ENCODE peak calls at places on chromosomes 3 and 15, in four cellular contexts. C, N, V and J are unnamed samples.
A peak's percentile ranks its signal among the peaks of the same experiment; 100 is the strongest.

GRCh38 chr3:137763594-137763938 is 549 bp upstream of the SOX14 start:
- DNase-seq in V (no peak), C (no peak), N (no peak), J (no peak)

GRCh38 chr15:82132742-82133141 is 86.9 kb upstream of the MEX3B start:
- DNase-seq in N (no peak), C (no peak), V (no peak), J (no peak)

GRCh38 chr15:78396976-78397375 is 41.0 kb upstream of the IREB2 start:
- DNase-seq in C (no peak), N (peak; percentile 91), V (no peak), J (no peak)

GRCh38 chr15:96494530-96494929 is 164.0 kb downstream of the NR2F2 start:
- DNase-seq in V (no peak), N (no peak), C (no peak), J (no peak)

GRCh38 chr3:89446593-89446992 is 339.2 kb downstream of the EPHA3 start:
- DNase-seq in N (no peak), V (no peak), C (no peak), J (no peak)

GRCh38 chr3:129504471-129505100 is 23.9 kb upstream of the RHO start:
- DNase-seq in N (no peak), C (no peak), V (no peak), J (no peak)

GRCh38 chr15:70376929-70377691 is 279.4 kb upstream of the TLE3 start:
- DNase-seq in V (peak; percentile 64), C (no peak), N (no peak), J (no peak)

GRCh38 chr15:57306944-57307411 is 69.3 kb upstream of the CGNL1 start:
- DNase-seq in C (no peak), N (no peak), V (no peak), J (no peak)

GRCh38 chr3:134308350-134308891 is 57.8 kb upstream of the RYK start:
- DNase-seq in N (peak; percentile 92), V (peak; percentile 78), C (peak; percentile 49), J (peak; percentile 54)

GRCh38 chr3:132605374-132605792 is 8.3 kb downstream of the ACKR4 start:
- DNase-seq in C (no peak), N (no peak), V (no peak), J (no peak)

GRCh38 chr3:143309622-143310190 is 190.1 kb downstream of the CHST2 start:
- DNase-seq in N (no peak), C (no peak), V (peak; percentile 26), J (no peak)

GRCh38 chr15:35293353-35294130 is 208.4 kb upstream of the NANOGP8 start:
- DNase-seq in V (no peak), C (no peak), N (no peak), J (no peak)

GRCh38 chr3:46915297-46915822 is 37.8 kb downstream of the PTH1R start:
- DNase-seq in V (no peak), N (peak; percentile 21), C (no peak), J (no peak)

GRCh38 chr3:149898771-149899170 is 71.9 kb downstream of the PFN2 start:
- DNase-seq in N (no peak), V (peak; percentile 17), C (no peak), J (no peak)

GRCh38 chr3:82031576-82031975 is 270.1 kb upstream of the GBE1 start:
- DNase-seq in V (no peak), N (no peak), C (no peak), J (no peak)

GRCh38 chr3:126186749-126187148 is 6.4 kb upstream of the ALDH1L1 start:
- DNase-seq in C (no peak), N (no peak), V (no peak), J (no peak)
- H3K9me3 ChIP-seq in C (no peaks in the 10 kb centered on the region), N (no peaks in the 10 kb centered on the region), V (no peaks in the 10 kb centered on the region), J (no peaks in the 10 kb centered on the region)

DNA sequence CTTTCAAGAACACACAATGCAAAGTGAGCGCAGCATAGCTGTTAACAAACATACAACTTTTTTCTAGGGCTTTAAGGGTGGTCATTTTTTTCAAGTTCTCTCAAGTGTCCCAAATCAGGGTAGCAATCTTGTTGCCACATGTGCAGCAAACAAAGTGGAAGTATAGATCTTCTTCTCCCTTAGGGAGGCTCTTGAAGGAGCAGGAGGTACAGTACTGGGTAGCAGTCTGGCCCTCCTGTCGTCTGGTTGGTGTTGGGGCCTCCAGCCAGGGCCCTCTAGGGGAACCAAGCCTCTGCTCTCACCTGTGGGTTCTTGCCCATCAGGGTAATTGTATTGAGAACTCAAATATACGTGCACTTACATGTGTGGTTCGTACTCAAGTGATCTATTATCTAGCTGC is 25.8 kb downstream of the MKRN2 start:
- DNase-seq in C (no peak), V (no peak), N (no peak), J (no peak)
- H3K9me3 ChIP-seq in C (no peaks in the 10 kb centered on the region), V (no peaks in the 10 kb centered on the region), N (no peaks in the 10 kb centered on the region), J (no peaks in the 10 kb centered on the region)

GRCh38 chr15:25233766-25234350 is 205.0 kb downstream of the UBE3A start:
- DNase-seq in V (no peak), N (peak; percentile 59), C (no peak), J (no peak)

GRCh38 chr15:25236861-25237155 is 202.0 kb downstream of the UBE3A start:
- DNase-seq in C (no peak), N (peak; percentile 9), V (no peak), J (no peak)

GRCh38 chr15:25234831-25235230 is 204.0 kb downstream of the UBE3A start:
- DNase-seq in C (no peak), V (no peak), N (peak; percentile 39), J (no peak)

GRCh38 chr15:25236143-25236860 is 202.5 kb downstream of the UBE3A start:
- DNase-seq in V (no peak), N (peak; percentile 16), C (no peak), J (no peak)

GRCh38 chr15:25235391-25235790 is 203.4 kb downstream of the UBE3A start:
- DNase-seq in V (no peak), C (no peak), N (peak; percentile 50), J (no peak)
- H3K9me3 ChIP-seq in V (no peaks in the 10 kb centered on the region), C (no peaks in the 10 kb centered on the region), N (no peaks in the 10 kb centered on the region), J (no peaks in the 10 kb centered on the region)

GRCh38 chr15:25188551-25189101 is 233.8 kb downstream of the SNRPN start:
- DNase-seq in N (peak; percentile 54), V (no peak), C (no peak), J (no peak)

GRCh38 chr15:25188051-25188450 is 233.3 kb downstream of the SNRPN start:
- DNase-seq in N (peak; percentile 39), V (no peak), C (no peak), J (no peak)

GRCh38 chr15:25189551-25189950 is 234.8 kb downstream of the SNRPN start:
- DNase-seq in V (no peak), N (peak; percentile 65), C (no peak), J (no peak)

GRCh38 chr15:25186906-25187645 is 232.3 kb downstream of the SNRPN start:
- DNase-seq in V (no peak), N (peak; percentile 58), C (no peak), J (no peak)

GRCh38 chr15:25192651-25193050 is 237.9 kb downstream of the SNRPN start:
- DNase-seq in V (no peak), C (no peak), N (no peak), J (no peak)
- H3K9me3 ChIP-seq in V (no peaks in the 10 kb centered on the region), C (no peaks in the 10 kb centered on the region), N (no peaks in the 10 kb centered on the region), J (no peaks in the 10 kb centered on the region)